ENCODE peak calls at places on chromosomes 3 and 15, in seven cellular contexts. H is OCI-LY7, I is retina, Z is NCI-H1092, X is COR-L47, Q is ovary, P is NCI-H748 treated with DMSO at 0.1 percent for 48 hours. Y is an unnamed sample.

GRCh38 chr15:84987949-84988624 is 6.4 kb downstream of the PDE8A start:
- DNase-seq in H (no peak), I (no peak), Z (no peak), X (no peak), Q (no peak), P (no peak), Y (no peak)

GRCh38 chr3:132352556-132353143 is 35.4 kb downstream of the ACP3 start:
- DNase-seq in H (peak), I (peak), Z (peak), X (peak), Q (peak), P (peak), Y (no peak)

GRCh38 chr3:16510620-16511319 is 2.7 kb downstream of the RFTN1 start:
- DNase-seq in H (peak), I (no peak), Z (no peak), X (no peak), Q (no peak), P (no peak), Y (no peak)

GRCh38 chr3:62876064-62876463 is 848 bp upstream of the CADPS start:
- DNase-seq in H (peak), I (peak), Z (peak), X (no peak), Q (peak), P (no peak), Y (peak)

GRCh38 chr3:112681822-112682325 is 40.9 kb upstream of the CCDC80 start:
- DNase-seq in H (no peak), I (no peak), Z (no peak), X (no peak), Q (no peak), P (no peak), Y (no peak)

GRCh38 chr3:124125320-124125719 is 133.4 kb upstream of the ROPN1 start:
- DNase-seq in H (no peak), I (no peak), Z (no peak), X (no peak), Q (no peak), P (no peak), Y (no peak)

GRCh38 chr3:50380375-50381085 is 21.2 kb upstream of the TMEM115 start:
- DNase-seq in H (no peak), I (peak), Z (no peak), X (no peak), Q (no peak), P (no peak), Y (no peak)

GRCh38 chr15:78390823-78391222 is 47.2 kb upstream of the IREB2 start:
- DNase-seq in H (no peak), I (no peak), Z (no peak), X (no peak), Q (no peak), P (no peak), Y (no peak)

GRCh38 chr3:69088033-69088432 is 3.3 kb downstream of the ARL6IP5 start:
- DNase-seq in H (no peak), I (no peak), Z (no peak), X (no peak), Q (no peak), P (no peak), Y (no peak)

GRCh38 chr15:35876762-35877161 is 330.8 kb upstream of the DPH6 start:
- DNase-seq in H (no peak), I (no peak), Z (no peak), X (no peak), Q (no peak), P (no peak), Y (no peak)

GRCh38 chr3:100316656-100317069 is 17.9 kb upstream of the NIT2 start:
- DNase-seq in H (peak), I (peak), Z (peak), X (peak), Q (peak), P (peak), Y (peak)

GRCh38 chr15:38589502-38589901 is 24.9 kb upstream of the RASGRP1 start:
- DNase-seq in H (no peak), I (no peak), Z (no peak), X (no peak), Q (no peak), P (no peak), Y (no peak)

GRCh38 chr15:64947211-64947610 is 35.5 kb downstream of the ANKDD1A start:
- DNase-seq in H (no peak), I (no peak), Z (no peak), X (no peak), Q (no peak), P (no peak), Y (no peak)

GRCh38 chr15:57751177-57751800 is 44.8 kb downstream of the POLR2M start:
- DNase-seq in H (peak), I (peak), Z (no peak), X (no peak), Q (no peak), P (no peak), Y (no peak)

GRCh38 chr3:197406266-197406665 is 107.9 kb upstream of the DLG1 start:
- DNase-seq in H (no peak), I (no peak), Z (no peak), X (no peak), Q (no peak), P (no peak), Y (peak)

GRCh38 chr3:195106418-195106906 is 164.5 kb downstream of the XXYLT1 start:
- DNase-seq in H (peak), I (peak), Z (peak), X (peak), Q (peak), P (peak), Y (peak)

GRCh38 chr3:164845739-164846138 is 232.6 kb downstream of the SI start:
- DNase-seq in H (no peak), I (no peak), Z (no peak), X (no peak), Q (no peak), P (no peak), Y (no peak)

GRCh38 chr3:48459773-48460516 is 13.4 kb downstream of the ATRIP start:
- DNase-seq in H (no peak), I (no peak), Z (no peak), X (no peak), Q (no peak), P (no peak), Y (no peak)

GRCh38 chr15:47363653-47364052 is 353.7 kb upstream of the SEMA6D start:
- DNase-seq in H (no peak), I (no peak), Z (no peak), X (no peak), Q (no peak), P (no peak), Y (no peak)

GRCh38 chr3:134359121-134360010 is 14.9 kb downstream of the AMOTL2 start:
- DNase-seq in H (no peak), I (no peak), Z (no peak), X (no peak), Q (no peak), P (no peak), Y (peak)

GRCh38 chr3:99544819-99545281 is 93.5 kb upstream of the COL8A1 start:
- DNase-seq in H (no peak), I (no peak), Z (no peak), X (no peak), Q (no peak), P (no peak), Y (peak)

GRCh38 chr3:107543666-107544065 is 20.9 kb downstream of the BBX start:
- DNase-seq in H (peak), I (no peak), Z (no peak), X (peak), Q (no peak), P (peak), Y (no peak)

GRCh38 chr3:48656841-48657281 is 5.8 kb downstream of the CELSR3 start:
- DNase-seq in H (no peak), I (no peak), Z (no peak), X (no peak), Q (no peak), P (no peak), Y (peak)

GRCh38 chr15:25054943-25055342 is 100.2 kb downstream of the SNRPN start:
- DNase-seq in H (no peak), I (no peak), Z (no peak), X (no peak), Q (no peak), P (no peak), Y (no peak)

GRCh38 chr3:131142580-131142979 is 115.9 kb downstream of the NEK11 start:
- DNase-seq in H (no peak), I (no peak), Z (no peak), X (no peak), Q (no peak), P (no peak), Y (no peak)

GRCh38 chr3:54168451-54168850 is 46.1 kb downstream of the CACNA2D3 start:
- DNase-seq in H (no peak), I (no peak), Z (no peak), X (no peak), Q (no peak), P (no peak), Y (no peak)

GRCh38 chr15:46304320-46304719 is 669.5 kb downstream of the SQOR start:
- DNase-seq in H (peak), I (no peak), Z (no peak), X (peak), Q (no peak), P (no peak), Y (no peak)

GRCh38 chr3:132867956-132868355 is 145.7 kb upstream of the NPHP3 start:
- DNase-seq in H (no peak), I (no peak), Z (no peak), X (no peak), Q (no peak), P (no peak), Y (no peak)

GRCh38 chr3:168884353-168884903 is 779.1 kb downstream of the MECOM start:
- DNase-seq in H (no peak), I (no peak), Z (peak), X (peak), Q (no peak), P (no peak), Y (no peak)

GRCh38 chr15:75203017-75203907 is 1.6 kb downstream of the C15orf39 start:
- DNase-seq in H (peak), I (no peak), Z (no peak), X (no peak), Q (no peak), P (no peak), Y (peak)

GRCh38 chr15:99788156-99788555 is 54.9 kb upstream of the LYSMD4 start:
- DNase-seq in H (no peak), I (no peak), Z (no peak), X (no peak), Q (no peak), P (no peak), Y (no peak)

GRCh38 chr15:70318996-70319465 is 221.3 kb upstream of the TLE3 start:
- DNase-seq in H (no peak), I (no peak), Z (no peak), X (no peak), Q (no peak), P (no peak), Y (no peak)

GRCh38 chr15:31573759-31574158 is 247.1 kb downstream of the KLF13 start:
- DNase-seq in H (no peak), I (no peak), Z (no peak), X (no peak), Q (no peak), P (no peak), Y (no peak)